ENCODE peak calls at places on chromosomes 1 and 21, in seven cellular contexts. V, B, X, A, K, Z and S are unnamed samples.

GRCh38 chr1:109167114-109167513 is 46.6 kb upstream of the SARS1 start:
- DNase-seq in K (no peak), A (no peak), V (no peak), X (no peak), B (no peak), Z (no peak), S (peak; percentile 43)

GRCh38 chr1:198101716-198102453 is 54.9 kb upstream of the NEK7 start:
- DNase-seq in X (no peak), V (no peak), A (no peak), B (no peak), Z (no peak), K (no peak), S (no peak)

GRCh38 chr1:47585141-47585902 is 147.5 kb downstream of the FOXD2 start:
- DNase-seq in B (no peak), K (no peak), A (no peak), X (no peak), V (peak; percentile 2), Z (no peak), S (no peak)

GRCh38 chr1:201272838-201273237 is 10.5 kb upstream of the PKP1 start:
- DNase-seq in X (no peak), B (peak; percentile 38), V (no peak), K (no peak), A (no peak), Z (no peak), S (no peak)

GRCh38 chr21:35138665-35139381 is 89.7 kb upstream of the RUNX1 start:
- DNase-seq in A (peak; percentile 76), Z (peak; percentile 63), B (no peak), X (peak; percentile 10), K (peak; percentile 25), V (peak; percentile 45), S (no peak)

GRCh38 chr21:42003051-42003461 is 7.1 kb downstream of the ZBTB21 start:
- DNase-seq in K (no peak), X (peak; percentile 11), A (peak; percentile 51), B (no peak), Z (no peak), V (no peak), S (no peak)

GRCh38 chr1:3114846-3115245 is 45.8 kb downstream of the PRDM16 start:
- DNase-seq in X (no peak), Z (no peak), A (no peak), K (no peak), V (no peak), B (no peak), S (no peak)

GRCh38 chr1:183600136-183600535 is 9.9 kb upstream of the NCF2 start:
- DNase-seq in B (no peak), X (no peak), A (no peak), Z (no peak), V (no peak), K (no peak), S (no peak)

GRCh38 chr1:221543529-221544120 is 198.3 kb downstream of the DUSP10 start:
- DNase-seq in X (no peak), V (no peak), A (no peak), B (no peak), Z (no peak), K (no peak), S (peak; percentile 30)

GRCh38 chr21:45317401-45318145 is 29.9 kb upstream of the POFUT2 start:
- DNase-seq in V (no peak), X (no peak), Z (no peak), K (no peak), B (peak; percentile 65), A (no peak), S (no peak)

GRCh38 chr1:26019641-26020315 is 1.8 kb upstream of the EXTL1 start:
- DNase-seq in X (no peak), Z (no peak), B (no peak), K (no peak), A (no peak), V (no peak), S (no peak)

GRCh38 chr21:42997053-42997452 is 22.7 kb downstream of the PKNOX1 start:
- DNase-seq in B (peak; percentile 88), K (no peak), A (no peak), V (no peak), Z (no peak), X (no peak), S (no peak)

GRCh38 chr1:116411784-116412479 is 38.9 kb downstream of the ATP1A1 start:
- DNase-seq in Z (no peak), X (no peak), B (no peak), V (no peak), K (no peak), A (no peak), S (no peak)

GRCh38 chr1:48701445-48701844 is 75.2 kb downstream of the BEND5 start:
- DNase-seq in Z (no peak), X (no peak), A (no peak), V (no peak), K (no peak), B (no peak), S (no peak)